ENCODE peak calls at places on chromosomes 11 and 22, in nine cellular contexts. One of them, this sample, is unnamed. For H3K4me1, the result is how much of the 10 kb centered on the place peaks cover.

GRCh38 chr11:68545796-68546195 is 85.2 kb downstream of the PPP6R3 start:
- DNase-seq in keratinocyte: no peak
- DNase-seq in heart right ventricle: no peak
- DNase-seq in transverse colon: no peak
- DNase-seq in neuronal stem cell: no peak
- DNase-seq in mammary epithelial cell: peak
- DNase-seq in hepatocyte: no peak
- DNase-seq in testis: no peak
- DNase-seq in stomach: peak
- DNase-seq in this sample: peak

GRCh38 chr11:134398079-134398444 is 14.0 kb downstream of the B3GAT1 start:
- DNase-seq in keratinocyte: no peak
- DNase-seq in heart right ventricle: no peak
- DNase-seq in transverse colon: no peak
- DNase-seq in neuronal stem cell: no peak
- DNase-seq in mammary epithelial cell: no peak
- DNase-seq in hepatocyte: no peak
- DNase-seq in testis: no peak
- DNase-seq in stomach: peak
- DNase-seq in this sample: no peak

GRCh38 chr11:67441731-67442401 is 1.4 kb downstream of the CORO1B start:
- DNase-seq in keratinocyte: no peak
- DNase-seq in heart right ventricle: no peak
- DNase-seq in transverse colon: no peak
- DNase-seq in neuronal stem cell: no peak
- DNase-seq in mammary epithelial cell: no peak
- DNase-seq in hepatocyte: no peak
- DNase-seq in testis: no peak
- DNase-seq in stomach: no peak
- DNase-seq in this sample: no peak

GRCh38 chr11:120169981-120170698 is 32.2 kb upstream of the TRIM29 start:
- DNase-seq in keratinocyte: no peak
- DNase-seq in heart right ventricle: no peak
- DNase-seq in transverse colon: no peak
- DNase-seq in neuronal stem cell: no peak
- DNase-seq in mammary epithelial cell: no peak
- DNase-seq in hepatocyte: no peak
- DNase-seq in testis: no peak
- DNase-seq in stomach: no peak
- DNase-seq in this sample: no peak

GRCh38 chr11:46827995-46828394 is 18.1 kb downstream of the CKAP5 start:
- DNase-seq in keratinocyte: no peak
- DNase-seq in heart right ventricle: no peak
- DNase-seq in transverse colon: no peak
- DNase-seq in neuronal stem cell: no peak
- DNase-seq in mammary epithelial cell: no peak
- DNase-seq in hepatocyte: no peak
- DNase-seq in testis: no peak
- DNase-seq in stomach: no peak
- DNase-seq in this sample: no peak

GRCh38 chr11:63015521-63016215 is at the start of gene SLC22A8:
- DNase-seq in keratinocyte: no peak
- DNase-seq in heart right ventricle: no peak
- DNase-seq in transverse colon: no peak
- DNase-seq in neuronal stem cell: peak
- DNase-seq in mammary epithelial cell: no peak
- DNase-seq in hepatocyte: no peak
- DNase-seq in testis: peak
- DNase-seq in stomach: no peak
- DNase-seq in this sample: no peak

GRCh38 chr11:124608146-124608545 is 3.1 kb upstream of the PANX3 start:
- DNase-seq in keratinocyte: no peak
- DNase-seq in heart right ventricle: no peak
- DNase-seq in transverse colon: no peak
- DNase-seq in neuronal stem cell: no peak
- DNase-seq in mammary epithelial cell: no peak
- DNase-seq in hepatocyte: peak
- DNase-seq in testis: no peak
- DNase-seq in stomach: no peak
- DNase-seq in this sample: no peak

GRCh38 chr22:39908737-39909136 is 7.9 kb downstream of the GRAP2 start:
- DNase-seq in keratinocyte: no peak
- DNase-seq in heart right ventricle: no peak
- DNase-seq in transverse colon: no peak
- DNase-seq in neuronal stem cell: no peak
- DNase-seq in mammary epithelial cell: peak
- DNase-seq in hepatocyte: no peak
- DNase-seq in testis: no peak
- DNase-seq in stomach: no peak
- DNase-seq in this sample: peak

GRCh38 chr11:12750181-12750580 is 76.0 kb downstream of the TEAD1 start:
- DNase-seq in keratinocyte: no peak
- DNase-seq in heart right ventricle: no peak
- DNase-seq in transverse colon: no peak
- DNase-seq in neuronal stem cell: no peak
- DNase-seq in mammary epithelial cell: no peak
- DNase-seq in hepatocyte: no peak
- DNase-seq in testis: no peak
- DNase-seq in stomach: no peak
- DNase-seq in this sample: no peak
- H3K4me1 ChIP-seq in keratinocyte: under half
- H3K4me1 ChIP-seq in heart right ventricle: under half
- H3K4me1 ChIP-seq in transverse colon: under half
- H3K4me1 ChIP-seq in neuronal stem cell: under half
- H3K4me1 ChIP-seq in mammary epithelial cell: under half
- H3K4me1 ChIP-seq in hepatocyte: under half
- H3K4me1 ChIP-seq in testis: under half
- H3K4me1 ChIP-seq in stomach: under half
- H3K4me1 ChIP-seq in this sample: under half

DNA sequence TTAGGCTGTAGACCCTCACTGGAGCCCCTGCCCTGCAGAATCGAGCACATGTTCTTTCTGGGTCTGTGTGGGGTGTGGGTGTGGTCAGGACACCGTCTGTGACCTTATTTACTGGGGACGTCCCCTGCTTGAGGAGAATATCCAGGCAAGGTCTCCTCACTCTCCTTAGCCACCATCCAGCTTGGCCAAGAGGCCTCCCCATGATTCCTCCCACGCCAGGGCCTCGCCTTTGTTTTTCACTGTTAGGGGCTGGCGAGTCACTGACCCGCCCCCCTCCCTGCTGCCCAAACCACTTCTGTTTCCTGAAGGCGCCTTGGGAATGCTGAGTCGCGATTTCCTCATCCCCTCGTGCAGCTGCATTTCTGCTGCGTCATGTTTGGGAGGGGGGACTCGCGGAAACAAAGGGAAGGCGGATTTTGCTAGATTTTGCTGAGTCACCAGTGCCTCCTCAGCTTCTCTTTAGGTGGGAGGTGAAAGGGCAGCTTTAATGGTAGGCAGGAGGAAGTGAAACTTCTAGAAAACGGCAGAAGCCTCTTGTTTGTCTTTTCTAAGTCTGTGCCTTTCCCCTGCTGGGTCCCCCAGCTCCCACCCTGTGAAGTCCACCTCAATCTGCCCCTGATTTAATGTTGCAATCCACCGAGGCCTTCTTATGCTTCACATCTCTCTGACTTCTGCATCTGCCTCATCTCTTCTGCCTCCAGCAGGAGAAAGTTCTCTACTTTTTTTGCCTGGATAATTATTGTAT is 4.0 kb upstream of the HMOX1 start:
- DNase-seq in keratinocyte: peak
- DNase-seq in heart right ventricle: peak
- DNase-seq in transverse colon: peak
- DNase-seq in neuronal stem cell: peak
- DNase-seq in mammary epithelial cell: peak
- DNase-seq in hepatocyte: peak
- DNase-seq in testis: peak
- DNase-seq in stomach: peak
- DNase-seq in this sample: peak
- H3K4me3 ChIP-seq in keratinocyte: no peak
- H3K4me3 ChIP-seq in heart right ventricle: no peak
- H3K4me3 ChIP-seq in transverse colon: no peak
- H3K4me3 ChIP-seq in neuronal stem cell: no peak
- H3K4me3 ChIP-seq in mammary epithelial cell: no peak
- H3K4me3 ChIP-seq in hepatocyte: no peak
- H3K4me3 ChIP-seq in testis: no peak
- H3K4me3 ChIP-seq in stomach: peak
- H3K4me3 ChIP-seq in this sample: no peak

DNA sequence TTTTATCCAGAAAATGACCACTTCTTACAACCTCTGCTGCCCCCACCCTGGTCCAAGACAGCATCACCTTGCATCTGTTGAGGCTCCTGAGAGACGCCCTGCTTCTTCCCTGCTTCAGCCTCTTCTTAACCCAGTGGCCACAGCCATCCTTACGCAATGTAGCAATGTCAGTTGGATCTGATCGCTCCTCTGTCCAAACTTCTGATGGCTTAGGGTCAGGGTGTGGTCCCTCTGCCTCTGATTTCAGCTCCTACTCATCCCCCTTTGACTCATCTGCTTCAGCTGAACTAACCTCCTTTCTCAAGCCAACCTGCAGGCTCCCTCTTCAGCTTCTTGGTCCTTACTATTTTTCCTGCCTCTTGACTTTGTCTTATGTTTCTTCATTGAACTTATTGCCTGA is 280.8 kb downstream of the KIRREL3 start:
- DNase-seq in keratinocyte: no peak
- DNase-seq in heart right ventricle: no peak
- DNase-seq in transverse colon: no peak
- DNase-seq in neuronal stem cell: no peak
- DNase-seq in mammary epithelial cell: no peak
- DNase-seq in hepatocyte: no peak
- DNase-seq in testis: no peak
- DNase-seq in stomach: no peak
- DNase-seq in this sample: no peak
- H3K4me1 ChIP-seq in keratinocyte: under half
- H3K4me1 ChIP-seq in heart right ventricle: under half
- H3K4me1 ChIP-seq in transverse colon: under half
- H3K4me1 ChIP-seq in neuronal stem cell: under half
- H3K4me1 ChIP-seq in mammary epithelial cell: under half
- H3K4me1 ChIP-seq in hepatocyte: under half
- H3K4me1 ChIP-seq in testis: under half
- H3K4me1 ChIP-seq in stomach: under half
- H3K4me1 ChIP-seq in this sample: under half

DNA sequence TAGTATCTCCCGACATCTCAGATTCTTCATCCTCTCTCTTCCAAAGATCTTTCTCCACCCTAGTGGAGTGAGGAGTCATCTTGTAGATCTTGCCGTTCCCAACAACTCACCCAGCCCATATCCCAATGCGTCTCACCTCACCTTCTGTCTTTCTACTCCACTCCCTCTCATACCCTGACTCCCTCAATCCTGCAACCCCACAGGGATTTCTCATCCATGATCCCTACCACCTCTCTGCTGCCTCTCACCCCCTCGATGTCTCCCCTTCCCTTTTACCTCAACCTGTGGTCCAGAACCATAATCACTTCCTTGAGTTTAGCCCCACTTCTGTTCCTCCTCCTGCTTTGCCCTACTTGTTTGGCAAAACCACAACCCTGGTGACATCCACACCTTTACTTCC is 41.7 kb downstream of the OTOG start:
- DNase-seq in keratinocyte: no peak
- DNase-seq in heart right ventricle: no peak
- DNase-seq in transverse colon: no peak
- DNase-seq in neuronal stem cell: no peak
- DNase-seq in mammary epithelial cell: no peak
- DNase-seq in hepatocyte: no peak
- DNase-seq in testis: no peak
- DNase-seq in stomach: no peak
- DNase-seq in this sample: no peak
- H3K4me3 ChIP-seq in keratinocyte: no peak
- H3K4me3 ChIP-seq in heart right ventricle: no peak
- H3K4me3 ChIP-seq in transverse colon: no peak
- H3K4me3 ChIP-seq in neuronal stem cell: no peak
- H3K4me3 ChIP-seq in mammary epithelial cell: no peak
- H3K4me3 ChIP-seq in hepatocyte: no peak
- H3K4me3 ChIP-seq in testis: no peak
- H3K4me3 ChIP-seq in stomach: no peak
- H3K4me3 ChIP-seq in this sample: no peak

DNA sequence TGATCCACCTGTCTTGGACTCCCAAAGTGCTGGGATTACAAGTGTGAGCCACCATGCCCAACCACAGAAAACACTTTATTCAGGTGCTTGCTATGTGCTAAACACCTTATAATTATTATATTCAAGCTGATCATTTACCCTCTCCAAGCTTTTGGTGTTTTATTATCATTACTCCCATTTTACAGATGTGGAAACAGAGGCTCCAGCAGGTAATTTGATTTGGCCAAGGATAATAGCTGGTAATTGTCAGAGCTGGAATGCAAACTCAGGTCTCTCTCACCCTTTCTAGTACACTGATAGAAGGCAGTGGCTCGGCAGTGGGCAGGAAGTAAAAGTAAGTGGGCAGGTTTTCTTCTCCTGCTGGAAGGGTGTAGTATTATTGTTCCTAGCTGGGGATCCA is 3.8 kb upstream of the TPST2 start:
- DNase-seq in keratinocyte: no peak
- DNase-seq in heart right ventricle: no peak
- DNase-seq in transverse colon: no peak
- DNase-seq in neuronal stem cell: no peak
- DNase-seq in mammary epithelial cell: no peak
- DNase-seq in hepatocyte: no peak
- DNase-seq in testis: no peak
- DNase-seq in stomach: no peak
- DNase-seq in this sample: no peak
- H3K4me1 ChIP-seq in keratinocyte: under half
- H3K4me1 ChIP-seq in heart right ventricle: under half
- H3K4me1 ChIP-seq in transverse colon: under half
- H3K4me1 ChIP-seq in neuronal stem cell: under half
- H3K4me1 ChIP-seq in mammary epithelial cell: under half
- H3K4me1 ChIP-seq in hepatocyte: under half
- H3K4me1 ChIP-seq in testis: under half
- H3K4me1 ChIP-seq in stomach: under half
- H3K4me1 ChIP-seq in this sample: under half

DNA sequence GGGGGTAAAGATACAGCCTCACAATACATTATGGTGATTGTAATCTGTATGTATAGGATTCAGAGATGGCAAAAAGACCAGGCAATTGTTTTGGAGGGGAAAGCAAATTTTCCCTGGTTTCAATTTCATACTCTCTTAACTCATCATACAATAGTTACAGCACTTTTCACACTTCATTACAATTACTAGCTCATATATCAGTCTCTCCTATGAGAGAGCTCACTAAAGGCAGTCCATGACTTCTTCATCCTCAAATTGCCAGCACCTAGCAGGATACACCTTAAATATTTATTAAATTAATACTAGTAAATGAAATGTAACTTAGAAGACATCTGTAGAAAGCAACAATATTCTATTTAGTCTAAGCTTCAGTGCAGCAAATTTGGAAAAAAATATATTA is 28.0 kb downstream of the PICALM start:
- DNase-seq in keratinocyte: no peak
- DNase-seq in heart right ventricle: no peak
- DNase-seq in transverse colon: no peak
- DNase-seq in neuronal stem cell: no peak
- DNase-seq in mammary epithelial cell: no peak
- DNase-seq in hepatocyte: no peak
- DNase-seq in testis: no peak
- DNase-seq in stomach: no peak
- DNase-seq in this sample: no peak
- H3K4me3 ChIP-seq in keratinocyte: no peak
- H3K4me3 ChIP-seq in heart right ventricle: peak
- H3K4me3 ChIP-seq in transverse colon: no peak
- H3K4me3 ChIP-seq in neuronal stem cell: no peak
- H3K4me3 ChIP-seq in mammary epithelial cell: no peak
- H3K4me3 ChIP-seq in hepatocyte: no peak
- H3K4me3 ChIP-seq in testis: no peak
- H3K4me3 ChIP-seq in stomach: no peak
- H3K4me3 ChIP-seq in this sample: no peak

This sample was measured in thyroid gland.